ENCODE peak calls at places on chromosomes 11 and 22, in six cellular contexts. T is H1, U is HepG2, R is HCT116, P is GM12878, V is K562. L is an unnamed sample.

GRCh38 chr11:86676533-86677154 is 4.2 kb upstream of the ME3 start:
- DNase-seq in T (no peak), P (no peak), U (peak; percentile 18), R (peak; percentile 33), V (peak; percentile 64), L (peak; percentile 32)

GRCh38 chr11:3218483-3219280 is at the start of gene MRGPRG:
- DNase-seq in R (no peak), T (no peak), U (no peak), P (no peak), V (no peak), L (no peak)

GRCh38 chr11:61728066-61728939 is 24.1 kb upstream of the MYRF start:
- DNase-seq in P (no peak), R (no peak), T (no peak), U (no peak), V (no peak), L (no peak)

GRCh38 chr11:73242291-73243092 is 24.4 kb downstream of the P2RY2 start:
- DNase-seq in P (peak; percentile 48), T (no peak), U (peak; percentile 76), R (peak; percentile 65), V (peak; percentile 83), L (peak; percentile 54)

GRCh38 chr11:127412722-127413121 is 412.2 kb upstream of the KIRREL3 start:
- DNase-seq in V (no peak), U (no peak), R (no peak), P (no peak), T (no peak), L (no peak)

GRCh38 chr11:66619080-66619554 is 2.7 kb downstream of the RBM14 start:
- DNase-seq in T (no peak), U (no peak), R (no peak), P (no peak), V (no peak), L (no peak)

GRCh38 chr11:92136792-92137191 is 87.8 kb upstream of the FAT3 start:
- DNase-seq in T (no peak), V (no peak), R (no peak), U (no peak), P (no peak), L (no peak)

GRCh38 chr11:44755553-44756505 is 29.1 kb downstream of the TSPAN18 start:
- DNase-seq in R (no peak), V (no peak), P (no peak), T (no peak), U (no peak), L (no peak)

GRCh38 chr11:123386746-123387510 is 43.1 kb upstream of the GRAMD1B start:
- DNase-seq in T (no peak), P (no peak), V (no peak), R (no peak), U (no peak), L (no peak)

GRCh38 chr11:71988050-71988449 is 10.7 kb upstream of the IL18BP start:
- DNase-seq in R (no peak), T (no peak), P (no peak), U (no peak), V (no peak), L (no peak)

GRCh38 chr11:36478700-36479329 is 31.3 kb downstream of the TRAF6 start:
- DNase-seq in V (no peak), R (peak; percentile 22), U (peak; percentile 39), T (no peak), P (no peak), L (no peak)

GRCh38 chr22:36760716-36761115 is 15.2 kb downstream of the IFT27 start:
- DNase-seq in P (no peak), U (no peak), R (no peak), T (no peak), V (no peak), L (no peak)

GRCh38 chr11:35009941-35010337 is 93.5 kb downstream of the PDHX start:
- DNase-seq in U (no peak), P (no peak), T (no peak), R (no peak), V (no peak), L (no peak)

GRCh38 chr11:34790620-34791019 is 125.6 kb downstream of the APIP start:
- DNase-seq in R (no peak), T (no peak), V (no peak), P (no peak), U (no peak), L (no peak)

GRCh38 chr11:72519220-72519881 is 85.0 kb upstream of the CLPB start:
- DNase-seq in T (no peak), U (no peak), V (no peak), R (no peak), P (no peak), L (no peak)

GRCh38 chr22:27879923-27880322 is 39.1 kb downstream of the PITPNB start:
- DNase-seq in R (peak; percentile 13), V (peak; percentile 25), T (no peak), P (no peak), U (peak; percentile 56), L (peak; percentile 18)

GRCh38 chr11:396948-397548 is 3.0 kb downstream of the PKP3 start:
- DNase-seq in U (peak; percentile 63), P (no peak), V (no peak), T (no peak), R (no peak), L (no peak)

GRCh38 chr11:107197932-107198331 is 179.7 kb upstream of the GUCY1A2 start:
- DNase-seq in R (no peak), P (no peak), U (peak; percentile 8), T (no peak), V (no peak), L (no peak)

GRCh38 chr11:28833670-28834069 is 725.5 kb downstream of the METTL15 start:
- DNase-seq in P (no peak), R (no peak), U (no peak), V (no peak), T (no peak), L (no peak)

GRCh38 chr11:107017433-107018227 is 646 bp downstream of the GUCY1A2 start:
- DNase-seq in T (no peak), V (peak; percentile 37), P (no peak), U (peak; percentile 2), R (no peak), L (peak; percentile 59)

GRCh38 chr11:126161146-126161458 is 50.3 kb downstream of the RPUSD4 start:
- DNase-seq in P (no peak), R (no peak), U (no peak), T (no peak), V (no peak), L (no peak)

GRCh38 chr11:61507012-61507768 is 1.4 kb upstream of the LRRC10B start:
- DNase-seq in T (no peak), P (no peak), V (no peak), U (no peak), R (no peak), L (no peak)

GRCh38 chr11:67558084-67558772 is 25.4 kb upstream of the GSTP1 start:
- DNase-seq in P (peak; percentile 61), R (no peak), V (no peak), U (peak; percentile 37), T (no peak), L (no peak)

GRCh38 chr11:80593981-80594380 is 1153.2 kb upstream of the TENM4 start:
- DNase-seq in V (no peak), T (no peak), R (no peak), P (no peak), U (peak; percentile 28), L (no peak)

GRCh38 chr11:45042560-45042959 is 91.9 kb upstream of the TP53I11 start:
- DNase-seq in R (no peak), T (no peak), U (no peak), P (no peak), V (no peak), L (no peak)

GRCh38 chr22:39434243-39434653 is 22.6 kb upstream of the MGAT3 start:
- DNase-seq in V (no peak), P (no peak), R (no peak), T (no peak), U (no peak), L (no peak)

GRCh38 chr11:99098751-99099150 is 78.0 kb downstream of the CNTN5 start:
- DNase-seq in T (no peak), P (peak; percentile 20), U (no peak), V (no peak), R (no peak), L (no peak)

GRCh38 chr11:12769834-12770345 is 95.7 kb downstream of the TEAD1 start:
- DNase-seq in P (no peak), V (no peak), R (peak; percentile 18), T (no peak), U (no peak), L (no peak)

GRCh38 chr11:36500315-36500721 is 9.8 kb downstream of the TRAF6 start:
- DNase-seq in T (no peak), V (peak; percentile 38), P (no peak), R (no peak), U (no peak), L (no peak)

GRCh38 chr11:125202362-125202880 is 37.9 kb downstream of the PKNOX2 start:
- DNase-seq in U (no peak), P (no peak), V (no peak), R (no peak), T (no peak), L (no peak)

GRCh38 chr22:41264408-41264941 is 21.5 kb downstream of the RANGAP1 start:
- DNase-seq in T (no peak), V (no peak), U (no peak), P (no peak), R (no peak), L (no peak)

GRCh38 chr22:44519895-44520294 is 21.9 kb upstream of the RTL6 start:
- DNase-seq in R (no peak), U (no peak), V (no peak), P (no peak), T (no peak), L (no peak)

GRCh38 chr11:19524171-19524671 is 188.4 kb upstream of the NAV2 start:
- DNase-seq in P (no peak), V (no peak), T (no peak), U (no peak), R (no peak), L (no peak)

GRCh38 chr11:46534713-46535112 is 59.1 kb downstream of the AMBRA1 start:
- DNase-seq in P (no peak), R (no peak), U (no peak), V (no peak), T (no peak), L (no peak)

GRCh38 chr22:23591203-23591791 is 11.2 kb upstream of the IGLL1 start:
- DNase-seq in V (peak; percentile 63), R (peak; percentile 51), T (peak; percentile 78), P (no peak), U (peak; percentile 41), L (peak; percentile 61)

GRCh38 chr11:1695548-1696108 is 1.4 kb upstream of the KRTAP5-6 start:
- DNase-seq in V (no peak), P (no peak), U (no peak), R (no peak), T (no peak), L (no peak)
- TF ChIP-seq ZNF274 in V (no peak), P (no peak), U (no peak), R (no peak), T (no peak), L (no peak)

GRCh38 chr11:119589011-119589410 is 140.0 kb downstream of the NECTIN1 start:
- DNase-seq in R (no peak), P (no peak), U (no peak), T (no peak), V (no peak), L (no peak)
- H3K4me1 ChIP-seq in R (peaks cover 34% of the 10 kb centered on the region), P (no peaks in the 10 kb centered on the region), U (peaks cover 18% of the 10 kb centered on the region), T (peaks cover 3% of the 10 kb centered on the region), V (peaks cover 11% of the 10 kb centered on the region), L (peaks cover 2% of the 10 kb centered on the region)

GRCh38 chr22:50396751-50397370 is 53.7 kb downstream of the PPP6R2 start:
- DNase-seq in V (no peak), U (peak; percentile 97), T (no peak), R (no peak), P (no peak), L (no peak)
- H3K36me3 ChIP-seq in V (peaks cover 58% of the 10 kb centered on the region), U (peaks cover 43% of the 10 kb centered on the region), T (peaks cover 7% of the 10 kb centered on the region), R (peaks cover 14% of the 10 kb centered on the region), P (peaks cover 13% of the 10 kb centered on the region), L (peaks cover 41% of the 10 kb centered on the region)

GRCh38 chr22:46758867-46759290 is 3.6 kb upstream of the TBC1D22A start:
- DNase-seq in T (peak; percentile 61), U (peak; percentile 91), R (peak; percentile 62), V (peak; percentile 23), P (no peak), L (no peak)
- TF ChIP-seq ZNF274 in T (no peak), U (no peak), R (no peak), V (no peak), P (no peak), L (no peak)